ENCODE peak calls at places on chromosomes 4 and X, in eight cellular contexts. X is GM12892, D is spleen, M is suprapubic skin, N is K562, A is upper lobe of left lung, Q is sigmoid colon, G is A549. P is an unnamed sample.

GRCh38 chrX:26100421-26100920 is 37.7 kb upstream of the MAGEB18 start:
- DNase-seq in A (no peak), N (no peak), G (no peak), M (no peak), D (no peak), X (no peak), Q (no peak), P (no peak)

GRCh38 chrX:10254746-10255145 is 98.0 kb downstream of the CLCN4 start:
- DNase-seq in A (no peak), N (no peak), G (peak; percentile 20), D (no peak), M (no peak), Q (no peak), X (no peak), P (no peak)

GRCh38 chrX:112704226-112704625 is 24.5 kb upstream of the LHFPL1 start:
- DNase-seq in X (no peak), G (no peak), A (no peak), Q (no peak), N (no peak), D (no peak), M (no peak), P (no peak)

GRCh38 chr4:67393699-67394281 is 151.5 kb downstream of the CENPC start:
- DNase-seq in X (no peak), N (peak; percentile 64), G (peak; percentile 5), M (no peak), D (no peak), Q (no peak), A (no peak), P (no peak)

GRCh38 chr4:4681651-4682050 is 139.8 kb upstream of the STX18 start:
- DNase-seq in G (no peak), N (no peak), M (no peak), A (no peak), D (no peak), X (no peak), Q (no peak), P (no peak)

GRCh38 chrX:150575415-150575814 is 7.0 kb downstream of the MTM1 start:
- DNase-seq in Q (no peak), N (no peak), D (no peak), M (no peak), G (no peak), A (peak; percentile 59), X (no peak), P (no peak)

GRCh38 chr4:91422011-91422410 is 881.8 kb upstream of the GRID2 start:
- DNase-seq in X (no peak), A (no peak), Q (no peak), N (no peak), G (no peak), D (no peak), M (no peak), P (no peak)

GRCh38 chr4:133921280-133922195 is 280.1 kb downstream of the PABPC4L start:
- DNase-seq in A (no peak), G (no peak), Q (no peak), N (peak; percentile 1), X (no peak), D (no peak), M (no peak), P (no peak)

GRCh38 chrX:49310371-49310770 is 6.9 kb downstream of the GAGE10 start:
- DNase-seq in Q (no peak), G (no peak), A (no peak), N (no peak), M (no peak), X (no peak), D (no peak), P (no peak)

GRCh38 chrX:39818071-39818470 is 279.7 kb downstream of the BCOR start:
- DNase-seq in N (no peak), Q (no peak), M (no peak), D (peak; percentile 34), A (no peak), G (no peak), X (no peak), P (no peak)

GRCh38 chr4:81758865-81759264 is 287.2 kb upstream of the RASGEF1B start:
- DNase-seq in N (no peak), G (no peak), A (no peak), M (no peak), Q (no peak), D (no peak), X (no peak), P (no peak)

GRCh38 chrX:120603707-120604358 is at the start of gene MCTS1:
- DNase-seq in X (peak; percentile 27), M (peak; percentile 87), A (peak; percentile 85), D (peak; percentile 92), Q (peak; percentile 93), G (peak; percentile 76), N (peak; percentile 94), P (peak; percentile 21)
- TF ChIP-seq POLR2A in X (peak; percentile 60), M (no peak), A (no peak), D (no peak), Q (peak; percentile 40), G (peak; percentile 34), N (peak; percentile 88), P (peak; percentile 56)

GRCh38 chrX:155216179-155216939 is at the start of gene VBP1:
- DNase-seq in M (peak; percentile 93), Q (peak; percentile 97), G (peak; percentile 90), N (peak; percentile 96), A (peak; percentile 95), X (peak; percentile 58), D (peak; percentile 96), P (peak; percentile 56)
- TF ChIP-seq POLR2A in M (no peak), Q (no peak), G (peak; percentile 66), N (peak; percentile 91), A (no peak), X (peak; percentile 67), D (no peak), P (no peak)

DNA sequence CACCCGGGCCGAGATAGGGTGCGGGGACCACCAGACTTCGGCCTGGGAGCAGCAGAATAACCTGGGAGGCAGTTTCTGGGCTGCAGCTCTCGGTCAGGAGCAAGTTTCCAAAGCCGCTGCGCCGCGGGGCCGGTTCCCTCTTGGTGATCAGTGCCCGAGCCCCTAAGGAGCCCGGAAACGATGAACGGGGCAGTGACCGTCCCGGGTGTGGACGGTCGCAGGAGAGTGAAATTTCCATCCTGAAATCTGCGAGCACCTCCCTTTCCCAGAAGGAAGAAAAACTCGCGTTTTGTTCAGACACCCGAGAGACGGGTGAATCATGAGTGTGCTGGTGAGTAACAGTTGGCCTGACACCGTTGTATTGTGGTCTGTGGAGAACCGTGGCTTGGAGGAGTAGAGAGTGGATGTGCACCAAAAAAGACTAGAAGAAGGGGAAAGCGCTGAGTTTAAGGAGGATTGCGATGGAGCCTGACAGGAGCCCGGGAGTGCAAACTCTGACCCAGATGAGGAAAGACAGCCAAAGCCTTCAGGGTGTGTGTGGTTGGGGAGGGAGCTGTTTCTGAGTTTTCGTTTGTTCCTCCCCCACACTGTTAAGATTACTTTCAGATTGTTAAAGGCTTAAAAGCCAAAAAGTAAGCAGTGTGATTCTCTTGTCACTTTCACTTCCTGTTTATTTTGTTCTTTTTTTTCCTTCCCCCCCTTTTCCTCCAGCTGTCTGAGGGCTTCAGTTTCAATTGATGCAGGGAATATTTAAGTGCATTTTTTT is 824 bp downstream of the MCUB start:
- DNase-seq in M (peak; percentile 74), N (peak; percentile 53), Q (peak; percentile 73), X (peak; percentile 50), A (peak; percentile 26), D (no peak), G (peak; percentile 34), P (no peak)
- TF ChIP-seq POLR2A in M (no peak), N (no peak), Q (no peak), X (peak; percentile 64), A (no peak), D (no peak), G (no peak), P (peak; percentile 15)

DNA sequence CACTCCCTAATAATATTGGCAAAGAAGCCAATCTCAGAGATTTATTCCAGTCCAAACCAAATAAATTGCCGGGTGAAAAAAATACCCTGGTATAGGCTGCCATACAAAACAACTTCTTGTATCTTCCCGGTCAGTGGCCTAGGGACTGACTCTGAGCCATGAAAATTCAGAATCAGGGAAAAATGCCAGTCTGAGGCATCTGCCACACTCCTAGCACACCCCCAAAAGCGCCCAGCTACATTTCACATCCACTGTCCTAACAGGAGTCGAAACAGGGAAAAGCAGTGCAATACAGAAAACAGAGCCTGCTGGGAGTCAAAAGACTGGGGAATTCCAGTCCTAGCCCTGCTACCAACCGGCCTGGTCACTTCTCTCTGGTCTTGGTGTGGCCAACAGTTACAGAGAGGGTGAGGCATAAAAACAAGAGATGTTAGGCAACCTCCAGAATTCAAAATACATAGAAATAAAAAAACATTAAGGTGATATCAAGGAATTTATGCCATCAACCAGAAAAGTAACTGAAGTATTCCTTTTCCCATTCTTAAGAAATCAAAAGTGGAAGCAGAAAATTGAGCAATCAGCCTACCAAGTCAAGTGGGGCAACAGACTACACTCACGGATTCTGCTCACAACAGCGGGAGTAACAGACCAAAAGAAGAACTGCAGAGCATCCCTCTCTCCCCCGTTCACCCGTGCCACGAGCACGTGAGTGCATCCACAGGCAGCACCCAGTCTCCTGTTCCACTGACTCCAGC is 29.5 kb downstream of the AFAP1 start:
- DNase-seq in M (no peak), A (peak; percentile 64), Q (peak; percentile 83), G (no peak), D (no peak), X (no peak), N (no peak), P (no peak)
- TF ChIP-seq POLR2A in M (no peak), A (no peak), Q (no peak), G (no peak), D (no peak), X (no peak), N (no peak), P (no peak)

GRCh38 chrX:155612312-155613224 is at the start of gene TMLHE:
- DNase-seq in A (peak; percentile 62), G (peak; percentile 46), M (peak; percentile 73), Q (peak; percentile 76), N (peak; percentile 82), D (peak; percentile 93), X (peak; percentile 23), P (no peak)
- TF ChIP-seq POLR2A in A (no peak), G (peak; percentile 57), M (no peak), Q (no peak), N (peak; percentile 78), D (no peak), X (peak; percentile 63), P (no peak)

DNA sequence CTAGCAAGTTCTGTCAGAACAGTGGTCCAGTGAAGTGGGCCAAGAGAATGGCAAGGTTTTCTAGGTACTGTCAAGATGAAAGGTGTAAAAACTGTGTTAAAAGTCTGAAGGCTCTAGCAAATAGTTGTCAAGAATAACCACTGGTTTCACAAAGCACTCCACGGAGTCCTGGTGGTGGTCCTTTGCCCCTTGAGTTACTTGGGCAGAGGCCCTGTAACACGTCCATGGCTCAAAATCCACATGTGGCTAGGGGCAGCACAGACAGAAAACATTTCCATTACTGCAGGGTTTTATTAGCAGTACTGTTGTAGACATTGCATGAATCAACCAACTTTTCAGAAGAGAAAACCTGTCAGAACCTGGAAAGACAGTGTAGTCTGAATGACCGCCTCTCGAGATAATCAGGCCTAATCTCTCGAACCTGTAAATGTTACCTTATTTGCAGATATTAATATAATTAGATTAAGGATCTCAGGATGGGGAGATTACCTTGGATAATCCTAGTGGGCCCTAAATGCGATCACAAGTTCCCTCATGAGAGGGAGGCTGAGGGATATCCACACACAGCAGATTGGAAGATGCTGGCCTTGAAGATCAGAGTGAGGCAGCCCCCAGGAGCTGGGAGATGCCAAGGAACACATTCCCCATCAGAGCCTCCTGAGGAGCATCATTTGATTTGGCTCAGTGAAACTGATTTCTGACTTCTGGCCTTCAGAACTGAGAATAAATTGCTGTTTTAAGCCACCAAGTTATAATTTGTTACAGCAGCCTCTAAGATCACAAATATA is 34.7 kb downstream of the ERVMER34-1 start:
- DNase-seq in N (peak; percentile 21), D (no peak), G (no peak), M (no peak), Q (no peak), X (no peak), A (no peak), P (no peak)
- TF ChIP-seq POLR2A in N (no peak), D (no peak), G (no peak), M (no peak), Q (no peak), X (peak; percentile 54), A (no peak), P (no peak)

P was measured in esophagus squamous epithelium.